ENCODE peak calls at places on chromosomes 4 and X, in nine cellular contexts. R is OCI-LY7, P is neural progenitor cell, H is MM.1S, O is GM23248, E is hepatocyte, B is HCT116, L is GM23338, Z is PC-3. I is an unnamed sample.

GRCh38 chr4:110508827-110509446 is 33.0 kb downstream of the ENPEP start:
- DNase-seq in L (peak; percentile 44), R (no peak), Z (peak; percentile 48), O (peak; percentile 72), P (peak; percentile 56), E (peak; percentile 61), H (peak; percentile 42), B (no peak), I (peak; percentile 24)

GRCh38 chr4:41476310-41476709 is 61.6 kb upstream of the LIMCH1 start:
- DNase-seq in E (no peak), R (no peak), L (no peak), O (no peak), H (no peak), Z (no peak), P (no peak), B (no peak), I (no peak)

GRCh38 chrX:39377773-39378172 is 576.5 kb downstream of the MID1IP1 start:
- DNase-seq in O (no peak), L (no peak), R (no peak), H (no peak), P (no peak), Z (no peak), E (no peak), B (no peak), I (no peak)

GRCh38 chr4:113355550-113356371 is 306.3 kb downstream of the ANK2 start:
- DNase-seq in R (no peak), O (peak; percentile 96), H (peak; percentile 30), Z (peak; percentile 86), E (peak; percentile 34), B (peak; percentile 93), L (no peak), P (no peak), I (no peak)

GRCh38 chr4:72857216-72857615 is 212.3 kb downstream of the COX18 start:
- DNase-seq in Z (no peak), R (no peak), L (no peak), E (no peak), P (no peak), B (no peak), O (no peak), H (no peak), I (no peak)

GRCh38 chrX:13380230-13380629 is 60.4 kb upstream of the ATXN3L start:
- DNase-seq in O (peak; percentile 79), P (no peak), R (no peak), L (no peak), B (no peak), H (no peak), Z (peak; percentile 48), E (no peak), I (no peak)

GRCh38 chrX:107542500-107542899 is 85.8 kb upstream of the PRPS1 start:
- DNase-seq in L (peak; percentile 71), P (peak; percentile 73), B (peak; percentile 8), Z (peak; percentile 48), H (no peak), E (peak; percentile 30), O (peak; percentile 30), R (peak; percentile 27), I (peak; percentile 19)

GRCh38 chrX:2547746-2548145 is 47.0 kb upstream of the DHRSX start:
- DNase-seq in B (no peak), Z (no peak), O (no peak), L (no peak), R (no peak), E (no peak), H (no peak), P (no peak), I (no peak)

GRCh38 chr4:140851032-140851636 is 94.9 kb upstream of the TBC1D9 start:
- DNase-seq in E (peak; percentile 80), Z (peak; percentile 83), R (peak; percentile 86), O (peak; percentile 73), P (peak; percentile 80), H (peak; percentile 64), B (peak; percentile 65), L (peak; percentile 84), I (peak; percentile 54)

GRCh38 chrX:49846004-49846403 is 16.9 kb downstream of the PAGE4 start:
- DNase-seq in P (no peak), R (no peak), H (no peak), E (no peak), Z (no peak), B (no peak), L (no peak), O (no peak), I (no peak)

GRCh38 chr4:119106036-119107000 is 29.3 kb upstream of the MYOZ2 start:
- DNase-seq in E (no peak), Z (peak; percentile 77), P (no peak), H (no peak), O (peak; percentile 70), R (no peak), B (no peak), L (no peak), I (no peak)

GRCh38 chr4:78166582-78166981 is 109.5 kb downstream of the FRAS1 start:
- DNase-seq in H (peak; percentile 33), E (no peak), O (peak; percentile 14), P (no peak), R (no peak), Z (peak; percentile 6), L (no peak), B (no peak), I (no peak)

GRCh38 chr4:28772796-28773195 is 1912.2 kb downstream of the STIM2 start:
- DNase-seq in L (no peak), R (no peak), H (no peak), B (no peak), Z (no peak), P (no peak), O (no peak), E (no peak), I (no peak)

GRCh38 chr4:86974481-86975050 is 39.8 kb downstream of the AFF1 start:
- DNase-seq in R (no peak), H (no peak), P (no peak), L (no peak), Z (peak; percentile 49), B (no peak), E (no peak), O (peak; percentile 18), I (no peak)

GRCh38 chr4:98932539-98932938 is 3.6 kb upstream of the EIF4E start:
- DNase-seq in O (peak; percentile 74), P (no peak), B (no peak), Z (peak; percentile 40), R (no peak), H (peak; percentile 48), E (no peak), L (no peak), I (no peak)

GRCh38 chrX:148929686-148930085 is 429.3 kb downstream of the AFF2 start:
- DNase-seq in Z (no peak), R (no peak), B (no peak), E (no peak), O (peak; percentile 74), H (no peak), P (no peak), L (no peak), I (no peak)

GRCh38 chr4:78864405-78865024 is 74.7 kb downstream of the PAQR3 start:
- DNase-seq in L (peak; percentile 72), B (peak; percentile 64), H (peak; percentile 80), O (peak; percentile 81), Z (peak; percentile 78), E (peak; percentile 83), P (peak; percentile 70), R (peak; percentile 86), I (peak; percentile 34)

DNA sequence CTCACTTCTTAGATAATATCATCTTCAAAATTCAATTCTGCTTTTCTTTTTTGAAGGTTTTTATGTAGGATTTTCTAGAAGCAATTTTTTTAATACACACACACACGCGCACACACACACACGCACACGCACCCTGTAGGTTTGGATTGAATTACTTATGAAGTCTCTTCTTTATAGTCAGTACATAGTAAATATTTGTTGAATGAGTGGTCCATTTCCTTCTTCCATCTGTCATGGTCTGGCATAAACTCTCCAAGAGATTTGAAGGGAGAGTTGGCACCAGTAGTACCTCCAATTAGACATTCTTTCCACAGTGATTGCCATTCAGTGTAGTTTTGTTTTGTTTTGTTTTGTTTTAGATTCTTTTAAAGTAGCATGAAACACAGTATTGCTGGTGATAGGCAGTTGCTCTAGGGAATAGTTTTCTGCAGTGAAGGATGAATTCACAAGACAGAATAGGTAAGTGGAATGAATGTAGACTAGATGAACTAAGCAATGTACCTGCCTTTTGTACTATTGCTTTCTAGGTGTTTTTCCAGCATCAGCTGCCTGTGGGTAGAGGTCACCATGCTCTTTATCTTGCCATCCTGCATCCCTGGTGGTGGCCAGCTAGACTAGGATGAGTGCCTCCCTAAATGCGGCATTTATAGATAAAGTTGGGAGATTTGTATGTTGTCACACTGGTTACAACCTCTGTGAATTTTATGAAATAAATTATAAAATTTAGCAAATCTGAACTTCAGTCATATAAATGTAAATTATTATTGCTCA is 20.5 kb downstream of the PDLIM5 start:
- DNase-seq in R (no peak), P (no peak), H (no peak), L (no peak), B (no peak), O (peak; percentile 90), E (no peak), Z (peak; percentile 84), I (no peak)
- H3K4me3 ChIP-seq in R (no peak overlapping the region), P (no peak overlapping the region), H (no peak overlapping the region), L (no peak overlapping the region), B (no peak overlapping the region), O (no peak overlapping the region), E (no peak overlapping the region), Z (no peak overlapping the region), I (no peak overlapping the region)

DNA sequence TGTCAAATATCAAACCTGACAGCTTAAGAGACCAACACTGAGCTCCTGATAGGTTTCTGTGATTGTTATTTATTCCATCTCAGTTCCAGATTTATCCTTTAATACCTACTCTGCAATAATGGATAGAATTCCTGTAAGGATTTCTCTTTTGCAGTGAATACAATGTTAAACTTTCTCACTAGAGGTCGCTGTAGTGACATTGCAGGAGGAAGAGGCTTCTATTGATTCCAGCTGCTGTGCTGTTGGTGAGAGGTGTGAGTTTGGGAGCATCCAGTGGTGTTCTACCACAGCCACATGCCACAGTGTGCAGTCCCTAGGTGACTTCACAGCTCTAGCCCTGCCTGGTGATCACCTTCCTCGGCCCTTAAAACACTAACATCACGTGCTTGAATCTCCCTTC is 34.6 kb upstream of the DCAF8L2 start:
- DNase-seq in L (peak; percentile 54), Z (peak; percentile 67), H (peak; percentile 16), E (peak; percentile 37), P (peak; percentile 65), R (peak; percentile 0), O (peak; percentile 1), B (no peak), I (peak; percentile 11)
- TF ChIP-seq EZH2phosphoT487 in L (no peak), Z (no peak), H (no peak), E (no peak), P (no peak), R (no peak), O (no peak), B (no peak), I (no peak)

GRCh38 chrX:37785569-37785968 is 5.7 kb downstream of the CYBB start:
- DNase-seq in R (no peak), P (no peak), O (no peak), H (no peak), Z (peak; percentile 33), E (no peak), B (no peak), L (no peak), I (no peak)
- H3K4me3 ChIP-seq in R (peak overlapping the region; percentile 58), P (no peak overlapping the region), O (no peak overlapping the region), H (no peak overlapping the region), Z (no peak overlapping the region), E (no peak overlapping the region), B (no peak overlapping the region), L (no peak overlapping the region), I (no peak overlapping the region)

DNA sequence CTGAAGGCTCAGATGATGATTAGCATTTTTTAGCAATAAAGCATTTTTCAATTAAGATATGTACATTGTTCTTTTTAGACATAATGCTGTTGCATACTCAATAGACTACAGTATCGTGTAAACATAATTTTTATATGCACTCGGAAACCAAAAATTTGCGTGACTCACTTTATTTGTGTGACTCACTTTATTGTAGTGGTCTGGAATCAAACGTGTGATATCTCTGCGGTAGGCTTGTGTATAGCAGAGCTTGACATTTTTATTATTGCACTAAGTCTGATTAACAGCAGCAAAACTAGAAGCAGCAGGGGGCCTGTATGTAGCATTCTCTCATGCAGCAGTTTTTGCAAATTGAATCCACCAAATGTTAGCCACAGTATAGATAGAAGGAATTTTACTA is 119.1 kb upstream of the PRDX4 start:
- DNase-seq in E (no peak), B (no peak), P (no peak), Z (peak; percentile 89), H (no peak), O (peak; percentile 6), L (no peak), R (no peak), I (no peak)
- TF ChIP-seq EZH2phosphoT487 in E (no peak), B (no peak), P (no peak), Z (no peak), H (no peak), O (no peak), L (no peak), R (no peak), I (no peak)